ENCODE peak calls at places on chromosomes 13 and 19, in seven cellular contexts. One of them, this sample, is unnamed.

GRCh38 chr13:42001580-42001979 is 40.7 kb upstream of the VWA8 start:
- DNase-seq in breast epithelium: no peak
- DNase-seq in A549: no peak
- DNase-seq in body of pancreas: no peak
- DNase-seq in suprapubic skin: no peak
- DNase-seq in IMR-90: peak
- DNase-seq in ovary: peak
- DNase-seq in this sample: peak

GRCh38 chr19:49817964-49818690 is at the start of gene MED25:
- DNase-seq in breast epithelium: peak
- DNase-seq in A549: peak
- DNase-seq in body of pancreas: peak
- DNase-seq in suprapubic skin: peak
- DNase-seq in IMR-90: peak
- DNase-seq in ovary: peak
- DNase-seq in this sample: peak

GRCh38 chr19:294819-295686 is 3.9 kb upstream of the PLPP2 start:
- DNase-seq in breast epithelium: peak
- DNase-seq in A549: peak
- DNase-seq in body of pancreas: peak
- DNase-seq in suprapubic skin: no peak
- DNase-seq in IMR-90: peak
- DNase-seq in ovary: no peak
- DNase-seq in this sample: no peak

GRCh38 chr13:109630281-109630680 is 156.1 kb downstream of the IRS2 start:
- DNase-seq in breast epithelium: no peak
- DNase-seq in A549: no peak
- DNase-seq in body of pancreas: no peak
- DNase-seq in suprapubic skin: no peak
- DNase-seq in IMR-90: peak
- DNase-seq in ovary: no peak
- DNase-seq in this sample: no peak

GRCh38 chr19:36142496-36142895 is 2.6 kb downstream of the CAPNS1 start:
- DNase-seq in breast epithelium: no peak
- DNase-seq in A549: no peak
- DNase-seq in body of pancreas: no peak
- DNase-seq in suprapubic skin: no peak
- DNase-seq in IMR-90: no peak
- DNase-seq in ovary: no peak
- DNase-seq in this sample: no peak

GRCh38 chr19:30406220-30406944 is 34.2 kb downstream of the ZNF536 start:
- DNase-seq in breast epithelium: no peak
- DNase-seq in A549: peak
- DNase-seq in body of pancreas: no peak
- DNase-seq in suprapubic skin: no peak
- DNase-seq in IMR-90: no peak
- DNase-seq in ovary: no peak
- DNase-seq in this sample: no peak

GRCh38 chr19:48659768-48660167 is 13.0 kb downstream of the NTN5 start:
- DNase-seq in breast epithelium: no peak
- DNase-seq in A549: no peak
- DNase-seq in body of pancreas: no peak
- DNase-seq in suprapubic skin: no peak
- DNase-seq in IMR-90: no peak
- DNase-seq in ovary: no peak
- DNase-seq in this sample: no peak

GRCh38 chr13:29743229-29743786 is 107.1 kb downstream of the UBL3 start:
- DNase-seq in breast epithelium: peak
- DNase-seq in A549: no peak
- DNase-seq in body of pancreas: no peak
- DNase-seq in suprapubic skin: peak
- DNase-seq in IMR-90: peak
- DNase-seq in ovary: no peak
- DNase-seq in this sample: no peak

GRCh38 chr19:56476093-56476492 is 1.1 kb downstream of the ZNF667 start:
- DNase-seq in breast epithelium: no peak
- DNase-seq in A549: no peak
- DNase-seq in body of pancreas: no peak
- DNase-seq in suprapubic skin: no peak
- DNase-seq in IMR-90: no peak
- DNase-seq in ovary: peak
- DNase-seq in this sample: no peak

GRCh38 chr19:56476671-56477428 is at the start of gene ZNF667:
- DNase-seq in breast epithelium: no peak
- DNase-seq in A549: no peak
- DNase-seq in body of pancreas: no peak
- DNase-seq in suprapubic skin: no peak
- DNase-seq in IMR-90: peak
- DNase-seq in ovary: no peak
- DNase-seq in this sample: peak

GRCh38 chr19:56477429-56478338 is 539 bp upstream of the ZNF667 start:
- DNase-seq in breast epithelium: peak
- DNase-seq in A549: no peak
- DNase-seq in body of pancreas: peak
- DNase-seq in suprapubic skin: peak
- DNase-seq in IMR-90: peak
- DNase-seq in ovary: peak
- DNase-seq in this sample: peak
- TF ChIP-seq POLR2A in breast epithelium: no peak
- TF ChIP-seq POLR2A in A549: no peak
- TF ChIP-seq POLR2A in body of pancreas: no peak
- TF ChIP-seq POLR2A in suprapubic skin: no peak
- TF ChIP-seq POLR2A in IMR-90: peak
- TF ChIP-seq POLR2A in ovary: peak
- TF ChIP-seq POLR2A in this sample: peak

GRCh38 chr19:12141405-12141736 is 1.2 kb upstream of the ZNF20 start:
- DNase-seq in breast epithelium: no peak
- DNase-seq in A549: no peak
- DNase-seq in body of pancreas: no peak
- DNase-seq in suprapubic skin: no peak
- DNase-seq in IMR-90: no peak
- DNase-seq in ovary: no peak
- DNase-seq in this sample: no peak

GRCh38 chr19:12139309-12139708 is 841 bp downstream of the ZNF20 start:
- DNase-seq in breast epithelium: no peak
- DNase-seq in A549: no peak
- DNase-seq in body of pancreas: no peak
- DNase-seq in suprapubic skin: no peak
- DNase-seq in IMR-90: peak
- DNase-seq in ovary: no peak
- DNase-seq in this sample: no peak

GRCh38 chr19:12137541-12137940 is 2.6 kb downstream of the ZNF20 start:
- DNase-seq in breast epithelium: no peak
- DNase-seq in A549: no peak
- DNase-seq in body of pancreas: no peak
- DNase-seq in suprapubic skin: no peak
- DNase-seq in IMR-90: no peak
- DNase-seq in ovary: no peak
- DNase-seq in this sample: no peak

GRCh38 chr19:12140545-12141404 is 625 bp upstream of the ZNF20 start:
- DNase-seq in breast epithelium: peak
- DNase-seq in A549: no peak
- DNase-seq in body of pancreas: peak
- DNase-seq in suprapubic skin: peak
- DNase-seq in IMR-90: peak
- DNase-seq in ovary: peak
- DNase-seq in this sample: peak

DNA sequence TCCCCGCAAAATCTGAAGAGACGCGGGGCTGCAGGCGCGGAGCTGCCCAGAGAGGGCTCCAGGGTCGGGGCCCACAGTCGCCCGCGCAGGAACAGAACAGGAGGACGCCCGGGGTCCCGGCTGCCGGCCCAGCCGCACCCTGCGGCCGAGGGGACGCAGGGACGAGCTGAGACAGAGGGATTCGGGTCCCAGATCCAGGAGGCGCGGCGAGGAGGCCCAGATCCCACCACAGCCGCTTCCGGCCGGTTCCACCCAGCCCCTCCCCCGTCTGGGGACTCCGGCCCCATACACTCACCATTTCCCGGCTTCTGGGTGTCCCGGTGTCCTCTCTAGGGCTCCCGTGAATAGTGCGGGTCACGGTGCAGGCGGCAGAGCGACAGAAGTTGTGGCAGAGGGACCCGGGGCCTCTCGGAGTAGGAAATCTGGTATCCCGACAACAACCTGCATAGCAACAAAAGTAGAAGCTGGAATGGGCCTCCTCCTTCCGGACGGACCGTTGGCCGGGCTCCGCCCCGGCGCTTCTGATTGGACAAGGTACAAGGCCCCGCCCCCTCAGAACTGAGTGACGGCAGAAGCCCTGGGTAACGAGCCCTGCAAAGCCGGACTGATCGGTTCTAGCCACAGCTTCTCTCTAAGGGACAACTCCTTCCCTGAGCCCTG is at the start of gene ZNF20:
- DNase-seq in breast epithelium: peak
- DNase-seq in A549: no peak
- DNase-seq in body of pancreas: peak
- DNase-seq in suprapubic skin: peak
- DNase-seq in IMR-90: peak
- DNase-seq in ovary: peak
- DNase-seq in this sample: peak
- TF ChIP-seq POLR2A in breast epithelium: peak
- TF ChIP-seq POLR2A in A549: no peak
- TF ChIP-seq POLR2A in body of pancreas: no peak
- TF ChIP-seq POLR2A in suprapubic skin: no peak
- TF ChIP-seq POLR2A in IMR-90: peak
- TF ChIP-seq POLR2A in ovary: peak
- TF ChIP-seq POLR2A in this sample: peak

GRCh38 chr19:4064551-4065260 is 2.0 kb downstream of the ZBTB7A start:
- DNase-seq in breast epithelium: no peak
- DNase-seq in A549: no peak
- DNase-seq in body of pancreas: peak
- DNase-seq in suprapubic skin: peak
- DNase-seq in IMR-90: no peak
- DNase-seq in ovary: peak
- DNase-seq in this sample: no peak
- TF ChIP-seq POLR2A in breast epithelium: no peak
- TF ChIP-seq POLR2A in A549: no peak
- TF ChIP-seq POLR2A in body of pancreas: no peak
- TF ChIP-seq POLR2A in suprapubic skin: no peak
- TF ChIP-seq POLR2A in IMR-90: no peak
- TF ChIP-seq POLR2A in ovary: peak
- TF ChIP-seq POLR2A in this sample: no peak

GRCh38 chr19:6713773-6714692 is 6.4 kb downstream of the C3 start:
- DNase-seq in breast epithelium: no peak
- DNase-seq in A549: no peak
- DNase-seq in body of pancreas: no peak
- DNase-seq in suprapubic skin: no peak
- DNase-seq in IMR-90: no peak
- DNase-seq in ovary: no peak
- DNase-seq in this sample: no peak
- TF ChIP-seq POLR2A in breast epithelium: no peak
- TF ChIP-seq POLR2A in A549: no peak
- TF ChIP-seq POLR2A in body of pancreas: no peak
- TF ChIP-seq POLR2A in suprapubic skin: no peak
- TF ChIP-seq POLR2A in IMR-90: no peak
- TF ChIP-seq POLR2A in ovary: no peak
- TF ChIP-seq POLR2A in this sample: no peak

DNA sequence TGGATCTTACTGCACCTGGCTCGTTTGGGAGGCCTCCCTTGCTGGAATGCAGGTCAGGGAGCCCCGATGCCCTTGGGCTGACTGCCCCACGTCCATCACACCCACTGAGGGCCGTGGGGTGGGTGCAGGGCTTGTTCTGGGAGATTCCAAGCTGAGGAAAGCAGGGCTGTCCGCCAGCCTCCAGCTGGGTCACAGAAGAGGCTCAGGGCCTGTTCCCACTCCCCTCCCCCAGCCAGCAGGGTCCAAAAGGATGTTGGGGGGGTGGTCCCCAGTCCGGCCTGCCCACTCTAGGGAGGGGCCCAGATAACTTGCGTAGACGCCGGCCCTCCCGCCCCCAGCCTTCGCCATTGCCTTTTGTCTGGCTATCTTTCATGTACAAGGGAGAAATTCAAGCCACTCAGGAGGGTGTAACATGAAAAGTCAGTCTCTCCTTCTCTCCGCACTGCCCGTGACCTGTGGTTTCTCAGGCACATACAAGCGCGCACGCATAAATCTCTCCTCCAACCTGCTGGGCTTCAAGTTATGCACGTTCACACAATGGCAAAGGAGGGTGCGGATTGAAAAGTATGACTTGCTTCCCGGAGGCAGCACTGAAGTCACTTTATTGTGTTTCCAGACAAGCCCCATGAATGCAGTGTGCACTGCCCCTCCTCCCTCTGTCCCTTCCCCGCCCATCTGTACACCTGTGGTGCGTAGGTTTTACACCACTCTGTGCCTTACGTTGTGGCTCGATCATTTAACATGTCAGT is 20.2 kb downstream of the CARM1 start:
- DNase-seq in breast epithelium: no peak
- DNase-seq in A549: no peak
- DNase-seq in body of pancreas: peak
- DNase-seq in suprapubic skin: no peak
- DNase-seq in IMR-90: no peak
- DNase-seq in ovary: peak
- DNase-seq in this sample: no peak
- TF ChIP-seq POLR2A in breast epithelium: no peak
- TF ChIP-seq POLR2A in A549: no peak
- TF ChIP-seq POLR2A in body of pancreas: no peak
- TF ChIP-seq POLR2A in suprapubic skin: no peak
- TF ChIP-seq POLR2A in IMR-90: no peak
- TF ChIP-seq POLR2A in ovary: no peak
- TF ChIP-seq POLR2A in this sample: no peak

GRCh38 chr13:113999618-113999910 is 25.7 kb upstream of the C13orf46 start:
- DNase-seq in breast epithelium: no peak
- DNase-seq in A549: no peak
- DNase-seq in body of pancreas: no peak
- DNase-seq in suprapubic skin: peak
- DNase-seq in IMR-90: no peak
- DNase-seq in ovary: no peak
- DNase-seq in this sample: no peak

GRCh38 chr13:113998781-113999617 is 25.1 kb upstream of the C13orf46 start:
- DNase-seq in breast epithelium: no peak
- DNase-seq in A549: no peak
- DNase-seq in body of pancreas: no peak
- DNase-seq in suprapubic skin: peak
- DNase-seq in IMR-90: no peak
- DNase-seq in ovary: no peak
- DNase-seq in this sample: no peak

GRCh38 chr13:113996081-113996911 is 22.4 kb upstream of the C13orf46 start:
- DNase-seq in breast epithelium: no peak
- DNase-seq in A549: no peak
- DNase-seq in body of pancreas: peak
- DNase-seq in suprapubic skin: peak
- DNase-seq in IMR-90: no peak
- DNase-seq in ovary: no peak
- DNase-seq in this sample: no peak

GRCh38 chr13:113996912-113997745 is 23.3 kb upstream of the C13orf46 start:
- DNase-seq in breast epithelium: no peak
- DNase-seq in A549: no peak
- DNase-seq in body of pancreas: peak
- DNase-seq in suprapubic skin: peak
- DNase-seq in IMR-90: no peak
- DNase-seq in ovary: no peak
- DNase-seq in this sample: no peak

GRCh38 chr13:113997845-113998751 is 24.2 kb upstream of the C13orf46 start:
- DNase-seq in breast epithelium: no peak
- DNase-seq in A549: no peak
- DNase-seq in body of pancreas: peak
- DNase-seq in suprapubic skin: peak
- DNase-seq in IMR-90: peak
- DNase-seq in ovary: peak
- DNase-seq in this sample: no peak
- TF ChIP-seq POLR2A in breast epithelium: no peak
- TF ChIP-seq POLR2A in A549: no peak
- TF ChIP-seq POLR2A in body of pancreas: no peak
- TF ChIP-seq POLR2A in suprapubic skin: no peak
- TF ChIP-seq POLR2A in IMR-90: no peak
- TF ChIP-seq POLR2A in ovary: no peak
- TF ChIP-seq POLR2A in this sample: no peak